ENCODE peak calls at places on chromosomes 5 and 9, in four cellular contexts. One of them, this sample, is unnamed.

GRCh38 chr5:10330511-10331105 is 22.9 kb upstream of the MARCHF6 start:
- DNase-seq in fibroblast of lung: no peak
- DNase-seq in choroid plexus epithelial cell: no peak
- DNase-seq in DMS 273 treated with DMSO at 0.1 percent for 48 hours: no peak
- DNase-seq in this sample: no peak

GRCh38 chr9:128498911-128499310 is 5.6 kb upstream of the GLE1 start:
- DNase-seq in fibroblast of lung: no peak
- DNase-seq in choroid plexus epithelial cell: no peak
- DNase-seq in DMS 273 treated with DMSO at 0.1 percent for 48 hours: no peak
- DNase-seq in this sample: no peak

GRCh38 chr5:128154943-128155342 is 71.4 kb downstream of the SLC12A2 start:
- DNase-seq in DMS 273 treated with DMSO at 0.1 percent for 48 hours: no peak
- DNase-seq in choroid plexus epithelial cell: peak; percentile 12
- DNase-seq in fibroblast of lung: peak; percentile 25
- DNase-seq in this sample: no peak

GRCh38 chr5:107413754-107414153 is 257.0 kb downstream of the EFNA5 start:
- DNase-seq in fibroblast of lung: no peak
- DNase-seq in choroid plexus epithelial cell: no peak
- DNase-seq in DMS 273 treated with DMSO at 0.1 percent for 48 hours: no peak
- DNase-seq in this sample: no peak

GRCh38 chr5:138573949-138574670 is 1.1 kb downstream of the HSPA9 start:
- DNase-seq in DMS 273 treated with DMSO at 0.1 percent for 48 hours: no peak
- DNase-seq in fibroblast of lung: no peak
- DNase-seq in choroid plexus epithelial cell: peak; percentile 19
- DNase-seq in this sample: peak; percentile 27

GRCh38 chr9:21750021-21750735 is 52.3 kb upstream of the MTAP start:
- DNase-seq in choroid plexus epithelial cell: peak; percentile 63
- DNase-seq in DMS 273 treated with DMSO at 0.1 percent for 48 hours: no peak
- DNase-seq in fibroblast of lung: peak; percentile 33
- DNase-seq in this sample: no peak

GRCh38 chr5:141875795-141876627 is 2.2 kb downstream of the PCDH1 start:
- DNase-seq in choroid plexus epithelial cell: no peak
- DNase-seq in fibroblast of lung: no peak
- DNase-seq in DMS 273 treated with DMSO at 0.1 percent for 48 hours: no peak
- DNase-seq in this sample: peak; percentile 60

GRCh38 chr5:59142927-59143326 is 560.1 kb downstream of the RAB3C start:
- DNase-seq in DMS 273 treated with DMSO at 0.1 percent for 48 hours: no peak
- DNase-seq in choroid plexus epithelial cell: no peak
- DNase-seq in fibroblast of lung: no peak
- DNase-seq in this sample: no peak

GRCh38 chr5:17012289-17012688 is 76.2 kb upstream of the MYO10 start:
- DNase-seq in DMS 273 treated with DMSO at 0.1 percent for 48 hours: no peak
- DNase-seq in fibroblast of lung: no peak
- DNase-seq in choroid plexus epithelial cell: no peak
- DNase-seq in this sample: no peak